ENCODE peak calls at places on chromosomes 4 and X, in ten cellular contexts. H is neural progenitor cell, E is SK-N-MC, B is GM23248, T is endodermal cell, K is NT2/D1, R is fibroblast of lung, W is PC-3, A is H1, J is K562. F is an unnamed sample.

GRCh38 chr4:41622816-41623215 is 84.9 kb downstream of the LIMCH1 start:
- DNase-seq in H (no peak), E (no peak), B (no peak), T (no peak), K (no peak), R (no peak), W (no peak), A (no peak), J (no peak), F (no peak)

GRCh38 chr4:123790681-123791080 is 394.1 kb downstream of the SPRY1 start:
- DNase-seq in H (no peak), E (no peak), B (peak), T (no peak), K (no peak), R (no peak), W (peak), A (no peak), J (no peak), F (no peak)

GRCh38 chr4:186586190-186586589 is 30.8 kb upstream of the MTNR1A start:
- DNase-seq in H (no peak), E (no peak), B (no peak), T (no peak), K (no peak), R (no peak), W (no peak), A (peak), J (no peak), F (no peak)

GRCh38 chr4:174764105-174764729 is 64.8 kb downstream of the GLRA3 start:
- DNase-seq in H (peak), E (peak), B (peak), T (no peak), K (peak), R (peak), W (peak), A (no peak), J (peak), F (peak)

GRCh38 chr4:18398661-18399060 is 377.1 kb upstream of the LCORL start:
- DNase-seq in H (peak), E (no peak), B (no peak), T (no peak), K (no peak), R (no peak), W (no peak), A (no peak), J (no peak), F (no peak)

GRCh38 chr4:103757631-103758030 is 37.8 kb upstream of the TACR3 start:
- DNase-seq in H (no peak), E (no peak), B (no peak), T (no peak), K (no peak), R (no peak), W (no peak), A (no peak), J (no peak), F (no peak)

GRCh38 chr4:165502919-165503907 is 124.4 kb downstream of the CPE start:
- DNase-seq in H (no peak), E (no peak), B (peak), T (no peak), K (no peak), R (peak), W (peak), A (no peak), J (no peak), F (peak)

GRCh38 chr4:179076865-179077264 is 1634.6 kb upstream of the AGA start:
- DNase-seq in H (no peak), E (no peak), B (no peak), T (no peak), K (no peak), R (no peak), W (no peak), A (no peak), J (no peak), F (no peak)

GRCh38 chr4:71006203-71006907 is 12.9 kb downstream of the DCK start:
- DNase-seq in H (no peak), E (no peak), B (no peak), T (no peak), K (no peak), R (no peak), W (no peak), A (no peak), J (no peak), F (no peak)

GRCh38 chr4:105966046-105966445 is 70.8 kb downstream of the NPNT start:
- DNase-seq in H (no peak), E (peak), B (peak), T (no peak), K (no peak), R (peak), W (peak), A (no peak), J (no peak), F (peak)

GRCh38 chr4:58515206-58515605 is 1405.0 kb upstream of the IGFBP7 start:
- DNase-seq in H (peak), E (no peak), B (no peak), T (no peak), K (no peak), R (no peak), W (no peak), A (no peak), J (no peak), F (no peak)

GRCh38 chr4:168273838-168274237 is 44.7 kb downstream of the DDX60 start:
- DNase-seq in H (no peak), E (no peak), B (no peak), T (no peak), K (no peak), R (no peak), W (peak), A (no peak), J (no peak), F (peak)

GRCh38 chr4:139861471-139861870 is 195.9 kb downstream of the MGST2 start:
- DNase-seq in H (no peak), E (no peak), B (no peak), T (no peak), K (no peak), R (no peak), W (no peak), A (no peak), J (no peak), F (no peak)

GRCh38 chr4:139869810-139870209 is 204.2 kb downstream of the MGST2 start:
- DNase-seq in H (no peak), E (no peak), B (no peak), T (no peak), K (no peak), R (no peak), W (no peak), A (no peak), J (no peak), F (no peak)

GRCh38 chr4:139860435-139861024 is 194.9 kb downstream of the MGST2 start:
- DNase-seq in H (no peak), E (no peak), B (no peak), T (no peak), K (no peak), R (no peak), W (no peak), A (no peak), J (no peak), F (no peak)

GRCh38 chr4:139866270-139866962 is 200.8 kb downstream of the MGST2 start:
- DNase-seq in H (no peak), E (no peak), B (no peak), T (no peak), K (no peak), R (peak), W (no peak), A (no peak), J (no peak), F (no peak)

DNA sequence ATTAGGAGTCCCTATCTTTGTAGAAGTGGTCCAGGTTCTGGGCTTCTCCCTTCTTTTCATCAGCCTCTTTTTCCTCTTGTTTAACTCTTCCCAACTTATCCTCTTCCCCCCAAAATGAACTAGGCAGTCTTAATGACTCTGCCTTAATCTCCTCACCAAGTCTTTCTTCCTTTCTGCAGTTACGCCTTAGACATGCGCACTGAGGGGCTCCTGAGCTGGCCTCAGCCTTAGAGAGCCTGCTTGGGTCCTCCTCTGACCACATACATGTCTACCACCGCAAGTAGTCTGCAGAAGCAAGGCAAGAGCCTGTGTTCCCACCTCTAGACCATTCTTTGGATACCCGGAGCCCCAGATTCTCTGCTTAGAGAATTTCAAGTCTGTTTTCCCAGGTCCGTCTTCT is 199.9 kb downstream of the MGST2 start:
- DNase-seq in H (no peak), E (no peak), B (no peak), T (no peak), K (no peak), R (no peak), W (no peak), A (no peak), J (no peak), F (no peak)
- H3K9ac ChIP-seq in H (no peak), E (no peak), B (no peak), T (no peak), K (no peak), R (no peak), W (no peak), A (no peak), J (no peak), F (no peak)

GRCh38 chr4:82415922-82416365 is 14.3 kb downstream of the HNRNPDL start:
- DNase-seq in H (peak), E (no peak), B (no peak), T (no peak), K (no peak), R (no peak), W (no peak), A (no peak), J (no peak), F (no peak)
- H3K9ac ChIP-seq in H (no peak), E (no peak), B (no peak), T (no peak), K (no peak), R (no peak), W (no peak), A (no peak), J (no peak), F (no peak)

GRCh38 chr4:17276821-17277220 is 235.1 kb downstream of the QDPR start:
- DNase-seq in H (no peak), E (no peak), B (peak), T (no peak), K (no peak), R (peak), W (no peak), A (no peak), J (no peak), F (no peak)
- H3K9ac ChIP-seq in H (no peak), E (no peak), B (peak), T (no peak), K (no peak), R (no peak), W (no peak), A (no peak), J (no peak), F (no peak)

GRCh38 chr4:185341377-185341776 is 54.3 kb downstream of the LRP2BP start:
- DNase-seq in H (no peak), E (no peak), B (no peak), T (no peak), K (no peak), R (no peak), W (no peak), A (no peak), J (no peak), F (no peak)
- H3K9ac ChIP-seq in H (no peak), E (no peak), B (no peak), T (no peak), K (no peak), R (no peak), W (no peak), A (no peak), J (no peak), F (no peak)

GRCh38 chr4:56408978-56409377 is 21.7 kb upstream of the AASDH start:
- DNase-seq in H (no peak), E (no peak), B (no peak), T (no peak), K (no peak), R (no peak), W (no peak), A (no peak), J (no peak), F (no peak)
- H3K9ac ChIP-seq in H (no peak), E (no peak), B (no peak), T (no peak), K (no peak), R (no peak), W (no peak), A (no peak), J (no peak), F (no peak)

GRCh38 chrX:106612403-106612789 is 618 bp downstream of the RADX start:
- DNase-seq in H (peak), E (no peak), B (peak), T (no peak), K (no peak), R (no peak), W (peak), A (peak), J (no peak), F (peak)
- H3K9ac ChIP-seq in H (no peak), E (peak), B (peak), T (peak), K (peak), R (no peak), W (no peak), A (no peak), J (no peak), F (peak)

GRCh38 chrX:101932249-101932570 is 383 bp upstream of the ZMAT1 start:
- DNase-seq in H (no peak), E (no peak), B (no peak), T (no peak), K (no peak), R (no peak), W (no peak), A (no peak), J (no peak), F (no peak)

GRCh38 chrX:101925733-101926132 is 6.1 kb downstream of the ZMAT1 start:
- DNase-seq in H (no peak), E (no peak), B (no peak), T (no peak), K (no peak), R (no peak), W (no peak), A (no peak), J (no peak), F (no peak)

GRCh38 chrX:101931104-101931493 is 728 bp downstream of the ZMAT1 start:
- DNase-seq in H (peak), E (no peak), B (no peak), T (no peak), K (no peak), R (no peak), W (no peak), A (no peak), J (no peak), F (no peak)

GRCh38 chrX:101931494-101932248 is at the start of gene ZMAT1:
- DNase-seq in H (peak), E (peak), B (peak), T (peak), K (peak), R (peak), W (peak), A (peak), J (peak), F (peak)
- H3K9ac ChIP-seq in H (no peak), E (peak), B (peak), T (peak), K (peak), R (peak), W (no peak), A (peak), J (peak), F (no peak)

DNA sequence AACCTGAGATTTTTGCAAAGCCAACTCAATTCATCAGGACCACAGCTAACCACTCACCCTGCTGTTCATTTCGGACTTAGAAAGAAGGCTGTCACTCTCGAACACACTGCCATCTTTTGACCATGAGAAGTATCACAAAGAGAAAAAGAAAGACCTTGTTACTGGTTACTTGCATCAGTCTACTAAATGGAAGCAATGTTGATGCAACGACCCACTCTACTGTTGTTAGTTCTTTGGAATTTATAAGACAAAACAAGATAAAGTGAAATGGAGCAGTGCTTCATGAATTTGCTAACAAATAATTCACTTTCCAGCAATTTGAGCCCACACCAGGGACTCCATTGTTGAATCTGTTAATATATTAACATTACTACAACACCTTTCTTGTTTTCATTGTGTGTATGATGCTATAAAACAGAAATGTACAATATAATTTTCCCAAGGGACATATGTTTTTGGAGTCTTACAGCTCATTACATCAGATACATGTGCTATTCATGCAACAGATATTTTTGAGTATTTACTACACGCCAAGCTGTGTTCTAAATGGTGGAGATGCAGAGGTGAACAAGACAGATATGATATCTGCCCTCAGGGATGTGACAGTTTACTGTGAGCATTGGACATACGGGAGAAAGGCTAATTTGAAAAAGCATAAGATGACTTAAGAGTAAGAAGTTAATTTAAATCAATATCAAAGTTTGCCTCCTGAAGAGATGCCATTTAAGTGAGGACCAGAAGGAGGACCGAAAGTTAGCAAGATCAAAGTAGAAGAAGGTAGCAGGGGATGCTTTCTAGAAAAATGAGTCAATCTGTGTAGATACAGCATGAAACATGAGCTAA is 87.2 kb downstream of the AREG start:
- DNase-seq in H (peak), E (no peak), B (peak), T (peak), K (peak), R (peak), W (peak), A (no peak), J (peak), F (peak)
- H3K9ac ChIP-seq in H (no peak), E (peak), B (peak), T (no peak), K (no peak), R (no peak), W (peak), A (no peak), J (no peak), F (no peak)

DNA sequence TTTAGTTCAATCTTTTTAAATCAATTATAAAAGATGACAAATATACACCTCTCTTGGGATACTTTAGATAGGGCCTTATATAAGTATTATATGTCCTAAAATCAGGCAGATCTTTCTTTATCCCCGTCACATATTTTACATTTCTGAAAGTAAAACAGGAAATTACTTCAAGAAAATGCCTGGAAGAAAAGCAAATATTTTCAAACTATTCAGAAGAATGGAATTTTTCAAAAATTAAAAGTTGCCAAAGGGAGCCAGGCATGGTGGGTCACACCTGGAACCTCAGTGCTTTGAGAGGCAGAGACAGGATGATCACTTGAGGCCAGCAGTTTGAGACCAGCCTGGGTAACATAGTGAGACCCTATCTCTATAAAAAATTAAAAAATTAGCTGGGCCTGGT is 34.4 kb downstream of the MGARP start:
- DNase-seq in H (no peak), E (no peak), B (peak), T (no peak), K (no peak), R (no peak), W (peak), A (no peak), J (no peak), F (no peak)
- H3K9ac ChIP-seq in H (no peak), E (no peak), B (no peak), T (no peak), K (no peak), R (no peak), W (no peak), A (no peak), J (no peak), F (no peak)